ENCODE peak calls at places on chromosomes 6 and 20, in ten cellular contexts. One of them, this sample, is unnamed.

GRCh38 chr6:156427345-156427744 is 349.8 kb upstream of the ARID1B start:
- DNase-seq in activated gamma-delta T cell treated with Interleukin-2 at 50 U/mL for 16 hours: no peak
- DNase-seq in COLO829: no peak
- DNase-seq in endothelial cell: no peak
- DNase-seq in ACHN: no peak
- DNase-seq in HT-29: peak
- DNase-seq in mucosa of gallbladder: no peak
- DNase-seq in tibial nerve: peak
- DNase-seq in KBM-7: no peak
- DNase-seq in cardiac muscle cell: peak
- DNase-seq in this sample: no peak

GRCh38 chr20:25242231-25242630 is 5.7 kb upstream of the PYGB start:
- DNase-seq in activated gamma-delta T cell treated with Interleukin-2 at 50 U/mL for 16 hours: no peak
- DNase-seq in COLO829: no peak
- DNase-seq in endothelial cell: no peak
- DNase-seq in ACHN: no peak
- DNase-seq in HT-29: no peak
- DNase-seq in mucosa of gallbladder: no peak
- DNase-seq in tibial nerve: no peak
- DNase-seq in KBM-7: no peak
- DNase-seq in cardiac muscle cell: no peak
- DNase-seq in this sample: no peak

GRCh38 chr6:5213851-5214507 is 46.8 kb downstream of the LYRM4 start:
- DNase-seq in activated gamma-delta T cell treated with Interleukin-2 at 50 U/mL for 16 hours: no peak
- DNase-seq in COLO829: no peak
- DNase-seq in endothelial cell: no peak
- DNase-seq in ACHN: no peak
- DNase-seq in HT-29: no peak
- DNase-seq in mucosa of gallbladder: no peak
- DNase-seq in tibial nerve: no peak
- DNase-seq in KBM-7: no peak
- DNase-seq in cardiac muscle cell: peak
- DNase-seq in this sample: no peak

GRCh38 chr6:100035873-100036653 is 42.0 kb upstream of the MCHR2 start:
- DNase-seq in activated gamma-delta T cell treated with Interleukin-2 at 50 U/mL for 16 hours: no peak
- DNase-seq in COLO829: no peak
- DNase-seq in endothelial cell: no peak
- DNase-seq in ACHN: peak
- DNase-seq in HT-29: no peak
- DNase-seq in mucosa of gallbladder: no peak
- DNase-seq in tibial nerve: no peak
- DNase-seq in KBM-7: no peak
- DNase-seq in cardiac muscle cell: no peak
- DNase-seq in this sample: no peak

GRCh38 chr20:11247943-11248475 is 574.2 kb upstream of the JAG1 start:
- DNase-seq in activated gamma-delta T cell treated with Interleukin-2 at 50 U/mL for 16 hours: no peak
- DNase-seq in COLO829: no peak
- DNase-seq in endothelial cell: no peak
- DNase-seq in ACHN: no peak
- DNase-seq in HT-29: no peak
- DNase-seq in mucosa of gallbladder: no peak
- DNase-seq in tibial nerve: no peak
- DNase-seq in KBM-7: no peak
- DNase-seq in cardiac muscle cell: no peak
- DNase-seq in this sample: no peak

GRCh38 chr6:137165375-137166246 is 7.8 kb downstream of the IL22RA2 start:
- DNase-seq in activated gamma-delta T cell treated with Interleukin-2 at 50 U/mL for 16 hours: peak
- DNase-seq in COLO829: peak
- DNase-seq in endothelial cell: no peak
- DNase-seq in ACHN: no peak
- DNase-seq in HT-29: peak
- DNase-seq in mucosa of gallbladder: no peak
- DNase-seq in tibial nerve: no peak
- DNase-seq in KBM-7: no peak
- DNase-seq in cardiac muscle cell: peak
- DNase-seq in this sample: no peak

GRCh38 chr6:44486002-44486421 is 98.5 kb downstream of the CDC5L start:
- DNase-seq in activated gamma-delta T cell treated with Interleukin-2 at 50 U/mL for 16 hours: no peak
- DNase-seq in COLO829: no peak
- DNase-seq in endothelial cell: no peak
- DNase-seq in ACHN: no peak
- DNase-seq in HT-29: no peak
- DNase-seq in mucosa of gallbladder: no peak
- DNase-seq in tibial nerve: no peak
- DNase-seq in KBM-7: no peak
- DNase-seq in cardiac muscle cell: no peak
- DNase-seq in this sample: no peak

GRCh38 chr20:2619961-2620595 is 32.4 kb upstream of the NOP56 start:
- DNase-seq in activated gamma-delta T cell treated with Interleukin-2 at 50 U/mL for 16 hours: no peak
- DNase-seq in COLO829: peak
- DNase-seq in endothelial cell: no peak
- DNase-seq in ACHN: peak
- DNase-seq in HT-29: no peak
- DNase-seq in mucosa of gallbladder: no peak
- DNase-seq in tibial nerve: no peak
- DNase-seq in KBM-7: no peak
- DNase-seq in cardiac muscle cell: peak
- DNase-seq in this sample: no peak

GRCh38 chr6:116087437-116088027 is 13.1 kb upstream of the NT5DC1 start:
- DNase-seq in activated gamma-delta T cell treated with Interleukin-2 at 50 U/mL for 16 hours: no peak
- DNase-seq in COLO829: peak
- DNase-seq in endothelial cell: no peak
- DNase-seq in ACHN: no peak
- DNase-seq in HT-29: no peak
- DNase-seq in mucosa of gallbladder: no peak
- DNase-seq in tibial nerve: no peak
- DNase-seq in KBM-7: no peak
- DNase-seq in cardiac muscle cell: no peak
- DNase-seq in this sample: peak

GRCh38 chr6:52694404-52694803 is 23.5 kb downstream of the TMEM14A start:
- DNase-seq in activated gamma-delta T cell treated with Interleukin-2 at 50 U/mL for 16 hours: no peak
- DNase-seq in COLO829: no peak
- DNase-seq in endothelial cell: no peak
- DNase-seq in ACHN: no peak
- DNase-seq in HT-29: no peak
- DNase-seq in mucosa of gallbladder: no peak
- DNase-seq in tibial nerve: no peak
- DNase-seq in KBM-7: no peak
- DNase-seq in cardiac muscle cell: no peak
- DNase-seq in this sample: no peak

GRCh38 chr6:43786664-43787329 is 16.8 kb downstream of the VEGFA start:
- DNase-seq in activated gamma-delta T cell treated with Interleukin-2 at 50 U/mL for 16 hours: no peak
- DNase-seq in COLO829: no peak
- DNase-seq in endothelial cell: no peak
- DNase-seq in ACHN: no peak
- DNase-seq in HT-29: no peak
- DNase-seq in mucosa of gallbladder: no peak
- DNase-seq in tibial nerve: no peak
- DNase-seq in KBM-7: no peak
- DNase-seq in cardiac muscle cell: no peak
- DNase-seq in this sample: no peak

GRCh38 chr6:160927416-160927815 is 64.2 kb upstream of the MAP3K4 start:
- DNase-seq in activated gamma-delta T cell treated with Interleukin-2 at 50 U/mL for 16 hours: no peak
- DNase-seq in COLO829: no peak
- DNase-seq in endothelial cell: no peak
- DNase-seq in ACHN: no peak
- DNase-seq in HT-29: no peak
- DNase-seq in mucosa of gallbladder: no peak
- DNase-seq in tibial nerve: no peak
- DNase-seq in KBM-7: no peak
- DNase-seq in cardiac muscle cell: no peak
- DNase-seq in this sample: no peak

GRCh38 chr6:81770395-81770794 is 17.9 kb upstream of the TENT5A start:
- DNase-seq in activated gamma-delta T cell treated with Interleukin-2 at 50 U/mL for 16 hours: no peak
- DNase-seq in COLO829: no peak
- DNase-seq in endothelial cell: no peak
- DNase-seq in ACHN: no peak
- DNase-seq in HT-29: no peak
- DNase-seq in mucosa of gallbladder: no peak
- DNase-seq in tibial nerve: no peak
- DNase-seq in KBM-7: no peak
- DNase-seq in cardiac muscle cell: no peak
- DNase-seq in this sample: no peak

GRCh38 chr20:8534368-8534767 is 402.3 kb downstream of the PLCB1 start:
- DNase-seq in activated gamma-delta T cell treated with Interleukin-2 at 50 U/mL for 16 hours: no peak
- DNase-seq in COLO829: no peak
- DNase-seq in endothelial cell: no peak
- DNase-seq in ACHN: no peak
- DNase-seq in HT-29: no peak
- DNase-seq in mucosa of gallbladder: no peak
- DNase-seq in tibial nerve: no peak
- DNase-seq in KBM-7: no peak
- DNase-seq in cardiac muscle cell: no peak
- DNase-seq in this sample: no peak

GRCh38 chr6:148758492-148758891 is 11.7 kb downstream of the UST start:
- DNase-seq in activated gamma-delta T cell treated with Interleukin-2 at 50 U/mL for 16 hours: no peak
- DNase-seq in COLO829: no peak
- DNase-seq in endothelial cell: no peak
- DNase-seq in ACHN: no peak
- DNase-seq in HT-29: no peak
- DNase-seq in mucosa of gallbladder: no peak
- DNase-seq in tibial nerve: peak
- DNase-seq in KBM-7: peak
- DNase-seq in cardiac muscle cell: peak
- DNase-seq in this sample: no peak

GRCh38 chr6:108518714-108519576 is 41.8 kb upstream of the FOXO3 start:
- DNase-seq in activated gamma-delta T cell treated with Interleukin-2 at 50 U/mL for 16 hours: no peak
- DNase-seq in COLO829: no peak
- DNase-seq in endothelial cell: peak
- DNase-seq in ACHN: peak
- DNase-seq in HT-29: peak
- DNase-seq in mucosa of gallbladder: no peak
- DNase-seq in tibial nerve: no peak
- DNase-seq in KBM-7: peak
- DNase-seq in cardiac muscle cell: peak
- DNase-seq in this sample: no peak

GRCh38 chr20:52234302-52235045 is 42.9 kb upstream of the ZFP64 start:
- DNase-seq in activated gamma-delta T cell treated with Interleukin-2 at 50 U/mL for 16 hours: no peak
- DNase-seq in COLO829: no peak
- DNase-seq in endothelial cell: no peak
- DNase-seq in ACHN: no peak
- DNase-seq in HT-29: no peak
- DNase-seq in mucosa of gallbladder: no peak
- DNase-seq in tibial nerve: no peak
- DNase-seq in KBM-7: no peak
- DNase-seq in cardiac muscle cell: no peak
- DNase-seq in this sample: no peak

GRCh38 chr6:83221886-83222479 is 28.8 kb downstream of the RWDD2A start:
- DNase-seq in activated gamma-delta T cell treated with Interleukin-2 at 50 U/mL for 16 hours: no peak
- DNase-seq in COLO829: peak
- DNase-seq in endothelial cell: no peak
- DNase-seq in ACHN: peak
- DNase-seq in HT-29: peak
- DNase-seq in mucosa of gallbladder: no peak
- DNase-seq in tibial nerve: no peak
- DNase-seq in KBM-7: peak
- DNase-seq in cardiac muscle cell: peak
- DNase-seq in this sample: peak

GRCh38 chr6:53529324-53530036 is 15.4 kb downstream of the GCLC start:
- DNase-seq in activated gamma-delta T cell treated with Interleukin-2 at 50 U/mL for 16 hours: no peak
- DNase-seq in COLO829: no peak
- DNase-seq in endothelial cell: no peak
- DNase-seq in ACHN: no peak
- DNase-seq in HT-29: no peak
- DNase-seq in mucosa of gallbladder: no peak
- DNase-seq in tibial nerve: no peak
- DNase-seq in KBM-7: no peak
- DNase-seq in cardiac muscle cell: no peak
- DNase-seq in this sample: no peak

GRCh38 chr6:108115598-108116058 is 41.1 kb upstream of the OSTM1 start:
- DNase-seq in activated gamma-delta T cell treated with Interleukin-2 at 50 U/mL for 16 hours: no peak
- DNase-seq in COLO829: no peak
- DNase-seq in endothelial cell: peak
- DNase-seq in ACHN: peak
- DNase-seq in HT-29: peak
- DNase-seq in mucosa of gallbladder: peak
- DNase-seq in tibial nerve: no peak
- DNase-seq in KBM-7: no peak
- DNase-seq in cardiac muscle cell: peak
- DNase-seq in this sample: no peak

GRCh38 chr6:34745277-34746103 is 11.8 kb upstream of the SNRPC start:
- DNase-seq in activated gamma-delta T cell treated with Interleukin-2 at 50 U/mL for 16 hours: no peak
- DNase-seq in COLO829: no peak
- DNase-seq in endothelial cell: no peak
- DNase-seq in ACHN: no peak
- DNase-seq in HT-29: peak
- DNase-seq in mucosa of gallbladder: peak
- DNase-seq in tibial nerve: no peak
- DNase-seq in KBM-7: peak
- DNase-seq in cardiac muscle cell: peak
- DNase-seq in this sample: no peak

GRCh38 chr20:33601861-33602260 is 60.3 kb upstream of the C20orf144 start:
- DNase-seq in activated gamma-delta T cell treated with Interleukin-2 at 50 U/mL for 16 hours: no peak
- DNase-seq in COLO829: no peak
- DNase-seq in endothelial cell: no peak
- DNase-seq in ACHN: no peak
- DNase-seq in HT-29: no peak
- DNase-seq in mucosa of gallbladder: no peak
- DNase-seq in tibial nerve: no peak
- DNase-seq in KBM-7: no peak
- DNase-seq in cardiac muscle cell: no peak
- DNase-seq in this sample: no peak

GRCh38 chr6:62652692-62653328 is 366.8 kb upstream of the KHDRBS2 start:
- DNase-seq in activated gamma-delta T cell treated with Interleukin-2 at 50 U/mL for 16 hours: no peak
- DNase-seq in COLO829: no peak
- DNase-seq in endothelial cell: no peak
- DNase-seq in ACHN: peak
- DNase-seq in HT-29: no peak
- DNase-seq in mucosa of gallbladder: no peak
- DNase-seq in tibial nerve: no peak
- DNase-seq in KBM-7: peak
- DNase-seq in cardiac muscle cell: peak
- DNase-seq in this sample: no peak

GRCh38 chr6:20574355-20574754 is 40.1 kb downstream of the CDKAL1 start:
- DNase-seq in activated gamma-delta T cell treated with Interleukin-2 at 50 U/mL for 16 hours: no peak
- DNase-seq in COLO829: no peak
- DNase-seq in endothelial cell: no peak
- DNase-seq in ACHN: no peak
- DNase-seq in HT-29: no peak
- DNase-seq in mucosa of gallbladder: no peak
- DNase-seq in tibial nerve: no peak
- DNase-seq in KBM-7: no peak
- DNase-seq in cardiac muscle cell: no peak
- DNase-seq in this sample: no peak

GRCh38 chr6:154432533-154433476 is 76.2 kb upstream of the IPCEF1 start:
- DNase-seq in activated gamma-delta T cell treated with Interleukin-2 at 50 U/mL for 16 hours: no peak
- DNase-seq in COLO829: no peak
- DNase-seq in endothelial cell: no peak
- DNase-seq in ACHN: no peak
- DNase-seq in HT-29: no peak
- DNase-seq in mucosa of gallbladder: no peak
- DNase-seq in tibial nerve: no peak
- DNase-seq in KBM-7: peak
- DNase-seq in cardiac muscle cell: peak
- DNase-seq in this sample: no peak

GRCh38 chr6:14265049-14266021 is 147.8 kb downstream of the CD83 start:
- DNase-seq in activated gamma-delta T cell treated with Interleukin-2 at 50 U/mL for 16 hours: no peak
- DNase-seq in COLO829: no peak
- DNase-seq in endothelial cell: no peak
- DNase-seq in ACHN: no peak
- DNase-seq in HT-29: no peak
- DNase-seq in mucosa of gallbladder: no peak
- DNase-seq in tibial nerve: no peak
- DNase-seq in KBM-7: no peak
- DNase-seq in cardiac muscle cell: no peak
- DNase-seq in this sample: no peak

GRCh38 chr6:82015043-82015442 is 232.5 kb downstream of the IBTK start:
- DNase-seq in activated gamma-delta T cell treated with Interleukin-2 at 50 U/mL for 16 hours: no peak
- DNase-seq in COLO829: no peak
- DNase-seq in endothelial cell: no peak
- DNase-seq in ACHN: no peak
- DNase-seq in HT-29: no peak
- DNase-seq in mucosa of gallbladder: no peak
- DNase-seq in tibial nerve: no peak
- DNase-seq in KBM-7: peak
- DNase-seq in cardiac muscle cell: no peak
- DNase-seq in this sample: no peak

GRCh38 chr6:81484251-81484650 is 268.2 kb downstream of the TENT5A start:
- DNase-seq in activated gamma-delta T cell treated with Interleukin-2 at 50 U/mL for 16 hours: no peak
- DNase-seq in COLO829: no peak
- DNase-seq in endothelial cell: no peak
- DNase-seq in ACHN: no peak
- DNase-seq in HT-29: no peak
- DNase-seq in mucosa of gallbladder: no peak
- DNase-seq in tibial nerve: no peak
- DNase-seq in KBM-7: no peak
- DNase-seq in cardiac muscle cell: no peak
- DNase-seq in this sample: no peak